ENCODE peak calls at places on chromosomes 5 and 9, in five cellular contexts. B is body of pancreas, N is fibroblast of pulmonary artery, Z is coronary artery, Y is tibial artery. J is an unnamed sample.

GRCh38 chr9:127058645-127059021 is 63.8 kb downstream of the ANGPTL2 start:
- DNase-seq in B (no peak), N (no peak), Z (no peak), Y (no peak), J (peak; percentile 30)

GRCh38 chr5:12330993-12331588 is 426.8 kb upstream of the CTNND2 start:
- DNase-seq in B (no peak), N (no peak), Z (no peak), Y (no peak), J (no peak)

GRCh38 chr9:116468369-116468768 is 218.7 kb upstream of the TRIM32 start:
- DNase-seq in B (no peak), N (no peak), Z (no peak), Y (no peak), J (no peak)

GRCh38 chr5:87741891-87742290 is 329.2 kb upstream of the CCNH start:
- DNase-seq in B (no peak), N (no peak), Z (no peak), Y (no peak), J (no peak)

GRCh38 chr9:137015976-137016375 is 12.1 kb downstream of the ABCA2 start:
- DNase-seq in B (no peak), N (no peak), Z (no peak), Y (no peak), J (no peak)

GRCh38 chr5:98774192-98775046 is 956 bp downstream of the RGMB start:
- DNase-seq in B (peak; percentile 74), N (peak; percentile 71), Z (peak; percentile 79), Y (peak; percentile 57), J (peak; percentile 66)

GRCh38 chr5:76855961-76856360 is 6.1 kb downstream of the S100Z start:
- DNase-seq in B (no peak), N (no peak), Z (no peak), Y (no peak), J (no peak)

GRCh38 chr5:89686081-89686765 is 723.3 kb downstream of the CETN3 start:
- DNase-seq in B (no peak), N (peak; percentile 4), Z (no peak), Y (no peak), J (no peak)

GRCh38 chr5:179606071-179606909 is 17.2 kb downstream of the HNRNPH1 start:
- DNase-seq in B (no peak), N (no peak), Z (no peak), Y (no peak), J (no peak)

GRCh38 chr5:31854625-31855526 is 215.9 kb downstream of the PDZD2 start:
- DNase-seq in B (peak; percentile 43), N (peak; percentile 30), Z (peak; percentile 75), Y (no peak), J (peak; percentile 7)

GRCh38 chr5:52990531-52990925 is 1.4 kb downstream of the ITGA2 start:
- DNase-seq in B (no peak), N (no peak), Z (no peak), Y (no peak), J (no peak)

GRCh38 chr9:127913682-127914081 is 3.2 kb downstream of the ST6GALNAC4 start:
- DNase-seq in B (no peak), N (no peak), Z (no peak), Y (no peak), J (no peak)

GRCh38 chr5:170747357-170747756 is 36.2 kb upstream of the GABRP start:
- DNase-seq in B (no peak), N (no peak), Z (no peak), Y (no peak), J (no peak)

GRCh38 chr5:73743161-73743560 is 117.2 kb downstream of the ARHGEF28 start:
- DNase-seq in B (no peak), N (no peak), Z (no peak), Y (no peak), J (peak; percentile 45)

GRCh38 chr9:105114956-105115728 is 129.3 kb upstream of the SLC44A1 start:
- DNase-seq in B (no peak), N (peak; percentile 57), Z (no peak), Y (peak; percentile 68), J (no peak)

GRCh38 chr5:1181451-1182359 is 19.7 kb upstream of the SLC6A19 start:
- DNase-seq in B (peak; percentile 95), N (no peak), Z (no peak), Y (peak; percentile 10), J (no peak)

GRCh38 chr5:43006411-43007202 is 33.5 kb downstream of the ANXA2R start:
- DNase-seq in B (no peak), N (peak; percentile 85), Z (no peak), Y (no peak), J (peak; percentile 79)

GRCh38 chr9:133979124-133979920 is 12.8 kb downstream of the VAV2 start:
- DNase-seq in B (peak; percentile 69), N (peak; percentile 36), Z (no peak), Y (peak; percentile 41), J (peak; percentile 27)

GRCh38 chr5:62647241-62647640 is 68.6 kb downstream of the LRRC70 start:
- DNase-seq in B (no peak), N (no peak), Z (no peak), Y (no peak), J (no peak)

GRCh38 chr5:154860765-154861164 is 2.3 kb downstream of the CNOT8 start:
- DNase-seq in B (no peak), N (no peak), Z (no peak), Y (no peak), J (no peak)

GRCh38 chr5:154194348-154195329 is 4.1 kb downstream of the GALNT10 start:
- DNase-seq in B (no peak), N (peak; percentile 50), Z (no peak), Y (no peak), J (peak; percentile 84)

GRCh38 chr5:5344606-5345005 is 77.9 kb upstream of the ICE1 start:
- DNase-seq in B (no peak), N (no peak), Z (no peak), Y (no peak), J (no peak)

GRCh38 chr5:37005946-37006540 is 129.5 kb downstream of the NIPBL start:
- DNase-seq in B (no peak), N (peak; percentile 61), Z (no peak), Y (no peak), J (peak; percentile 54)

GRCh38 chr5:132767150-132767549 is 9.9 kb downstream of the SEPTIN8 start:
- DNase-seq in B (no peak), N (no peak), Z (peak; percentile 58), Y (no peak), J (no peak)

GRCh38 chr5:69293882-69294281 is 38.7 kb downstream of the CCDC125 start:
- DNase-seq in B (no peak), N (no peak), Z (no peak), Y (no peak), J (no peak)

GRCh38 chr9:69323886-69324285 is 1.1 kb upstream of the ENTREP1 start:
- DNase-seq in B (no peak), N (no peak), Z (no peak), Y (no peak), J (peak; percentile 5)

GRCh38 chr9:69326261-69326660 is 1.2 kb downstream of the ENTREP1 start:
- DNase-seq in B (peak; percentile 17), N (no peak), Z (no peak), Y (no peak), J (no peak)

GRCh38 chr9:69322256-69322655 is 2.8 kb upstream of the ENTREP1 start:
- DNase-seq in B (no peak), N (no peak), Z (no peak), Y (no peak), J (no peak)

GRCh38 chr9:69325409-69326212 is 596 bp downstream of the ENTREP1 start:
- DNase-seq in B (peak; percentile 35), N (no peak), Z (no peak), Y (no peak), J (no peak)

DNA sequence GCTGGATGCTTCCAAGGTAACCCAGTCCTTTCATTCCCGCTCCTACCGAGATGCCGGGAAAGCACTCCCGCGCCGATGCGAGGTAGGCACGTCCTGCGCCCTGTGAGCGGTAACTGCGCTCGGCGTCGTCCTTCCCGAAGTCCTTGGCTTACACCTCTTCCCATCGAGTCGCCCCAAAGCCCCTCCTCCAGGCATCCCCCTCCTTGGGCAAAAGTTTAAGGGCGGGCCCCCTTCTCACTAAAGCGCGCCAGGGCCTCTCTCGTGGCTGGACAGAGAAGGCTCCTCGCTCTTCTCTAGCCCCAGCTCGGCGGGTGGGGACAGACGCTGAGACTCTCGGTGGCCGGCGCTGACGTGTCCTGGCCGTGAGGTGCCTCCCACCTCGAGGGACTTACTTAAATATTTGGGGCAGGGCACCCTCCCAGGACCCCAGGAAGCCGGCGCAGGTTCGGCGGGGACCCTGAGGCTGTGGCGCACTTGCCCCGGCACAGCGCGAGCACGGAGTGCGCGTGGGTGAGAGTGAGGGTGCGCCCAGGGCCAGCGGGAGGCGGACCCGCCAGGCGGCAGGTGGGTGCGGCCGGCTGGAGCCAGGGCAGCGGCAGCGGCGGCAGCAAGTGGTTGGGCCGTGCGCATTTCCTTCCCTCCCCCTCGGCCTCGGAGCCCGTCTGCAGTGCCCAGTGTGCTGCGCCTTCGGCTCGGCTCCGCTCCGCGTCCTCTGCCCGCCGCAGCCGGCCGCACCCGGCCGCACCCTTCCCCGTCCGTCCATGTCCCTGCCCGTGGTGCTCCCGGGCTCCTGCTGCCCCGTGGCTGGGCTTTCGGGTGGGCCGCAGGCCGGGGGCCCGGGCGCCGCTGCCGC is at the start of gene ENTREP1:
- DNase-seq in B (peak; percentile 80), N (peak; percentile 38), Z (no peak), Y (peak; percentile 32), J (peak; percentile 20)
- TF ChIP-seq CTCF in B (no peak), N (no peak), Z (no peak), Y (no peak), J (no peak)

GRCh38 chr9:21141427-21141882 is at the start of gene IFNW1:
- DNase-seq in B (no peak), N (no peak), Z (no peak), Y (no peak), J (no peak)
- TF ChIP-seq CTCF in B (no peak), N (peak; percentile 30), Z (no peak), Y (no peak), J (peak; percentile 25)

GRCh38 chr9:89592963-89593775 is 11.6 kb upstream of the GADD45G start:
- DNase-seq in B (no peak), N (peak; percentile 17), Z (no peak), Y (no peak), J (no peak)

GRCh38 chr9:89595646-89596045 is 9.2 kb upstream of the GADD45G start:
- DNase-seq in B (no peak), N (no peak), Z (no peak), Y (no peak), J (no peak)

GRCh38 chr9:89594811-89595550 is 9.8 kb upstream of the GADD45G start:
- DNase-seq in B (no peak), N (no peak), Z (no peak), Y (no peak), J (no peak)

GRCh38 chr9:89592201-89592815 is 12.5 kb upstream of the GADD45G start:
- DNase-seq in B (no peak), N (no peak), Z (no peak), Y (no peak), J (no peak)

DNA sequence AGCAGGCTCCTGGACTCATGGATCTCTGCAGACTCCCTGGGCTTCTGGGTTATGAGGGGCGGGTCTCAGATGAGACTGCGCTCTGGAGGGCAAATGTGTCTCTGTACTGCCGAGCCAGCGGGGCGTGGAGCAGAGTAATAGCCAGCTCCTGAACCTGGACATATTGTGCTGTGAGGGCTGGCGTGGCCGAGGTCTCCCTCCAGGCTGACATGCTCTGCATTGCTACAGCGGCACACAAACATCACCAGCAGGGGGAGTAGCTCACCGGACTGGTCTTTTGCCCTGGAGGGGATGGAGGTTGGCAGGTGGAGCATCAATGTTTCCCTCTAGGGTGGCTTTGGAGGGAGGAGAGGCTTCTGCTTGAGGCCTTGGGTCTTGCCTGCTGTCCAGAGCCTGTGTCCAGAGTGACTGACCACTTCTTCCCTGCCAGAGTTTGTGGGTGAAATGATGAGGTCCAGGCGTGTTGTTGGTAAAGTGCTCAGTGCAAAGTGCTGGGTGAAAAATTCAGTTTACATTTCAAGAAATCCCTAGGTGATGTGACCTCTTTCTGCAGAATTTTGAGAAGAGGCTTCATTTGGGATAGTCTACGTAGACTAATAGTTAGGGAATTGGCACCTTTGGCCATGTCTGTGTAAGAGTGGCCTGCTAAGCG is 10.9 kb upstream of the GADD45G start:
- DNase-seq in B (peak; percentile 63), N (peak; percentile 46), Z (no peak), Y (no peak), J (peak; percentile 22)
- TF ChIP-seq CTCF in B (peak; percentile 65), N (peak; percentile 76), Z (no peak), Y (peak; percentile 19), J (peak; percentile 61)

GRCh38 chr5:127664082-127664481 is 15.2 kb downstream of the CTXN3 start:
- DNase-seq in B (no peak), N (no peak), Z (no peak), Y (no peak), J (no peak)
- TF ChIP-seq CTCF in B (no peak), N (no peak), Z (no peak), Y (no peak), J (no peak)

J was measured in fibroblast of the aortic adventitia.